ENCODE peak calls at places on chromosomes 5 and 9, in nine cellular contexts. One of them, this sample, is unnamed.

GRCh38 chr9:133421615-133422542 is at the start of gene ADAMTS13:
- DNase-seq in ovary: no peak
- DNase-seq in mucosa of descending colon: no peak
- DNase-seq in H1: no peak
- DNase-seq in A549: peak; percentile 58
- DNase-seq in uterus: no peak
- DNase-seq in neural progenitor cell: peak; percentile 32
- DNase-seq in prostate gland: no peak
- DNase-seq in activated B cell treated with CpG ODN at 0.5 μM for 24 hours: no peak
- DNase-seq in this sample: peak; percentile 79

GRCh38 chr9:131423171-131423581 is 29.3 kb downstream of the PRRC2B start:
- DNase-seq in mucosa of descending colon: peak; percentile 71
- DNase-seq in A549: peak; percentile 58
- DNase-seq in ovary: peak; percentile 62
- DNase-seq in neural progenitor cell: peak; percentile 57
- DNase-seq in prostate gland: peak; percentile 62
- DNase-seq in H1: peak; percentile 53
- DNase-seq in uterus: peak; percentile 52
- DNase-seq in activated B cell treated with CpG ODN at 0.5 μM for 24 hours: peak; percentile 24
- DNase-seq in this sample: peak; percentile 42

GRCh38 chr9:107190031-107190935 is 92.8 kb upstream of the RAD23B start:
- DNase-seq in H1: no peak
- DNase-seq in activated B cell treated with CpG ODN at 0.5 μM for 24 hours: no peak
- DNase-seq in A549: no peak
- DNase-seq in prostate gland: no peak
- DNase-seq in ovary: no peak
- DNase-seq in neural progenitor cell: no peak
- DNase-seq in uterus: no peak
- DNase-seq in mucosa of descending colon: no peak
- DNase-seq in this sample: no peak

GRCh38 chr9:2677927-2678889 is 39.1 kb upstream of the KCNV2 start:
- DNase-seq in prostate gland: peak; percentile 67
- DNase-seq in neural progenitor cell: no peak
- DNase-seq in mucosa of descending colon: no peak
- DNase-seq in A549: no peak
- DNase-seq in ovary: no peak
- DNase-seq in uterus: no peak
- DNase-seq in activated B cell treated with CpG ODN at 0.5 μM for 24 hours: no peak
- DNase-seq in H1: no peak
- DNase-seq in this sample: no peak

GRCh38 chr9:125965421-125965820 is 218.2 kb downstream of the PBX3 start:
- DNase-seq in mucosa of descending colon: no peak
- DNase-seq in neural progenitor cell: no peak
- DNase-seq in A549: no peak
- DNase-seq in H1: no peak
- DNase-seq in ovary: no peak
- DNase-seq in uterus: no peak
- DNase-seq in activated B cell treated with CpG ODN at 0.5 μM for 24 hours: no peak
- DNase-seq in prostate gland: no peak
- DNase-seq in this sample: no peak

GRCh38 chr9:21966140-21966851 is 27.9 kb downstream of the CDKN2A start:
- DNase-seq in mucosa of descending colon: no peak
- DNase-seq in uterus: no peak
- DNase-seq in H1: no peak
- DNase-seq in ovary: no peak
- DNase-seq in A549: no peak
- DNase-seq in activated B cell treated with CpG ODN at 0.5 μM for 24 hours: no peak
- DNase-seq in prostate gland: no peak
- DNase-seq in neural progenitor cell: peak; percentile 14
- DNase-seq in this sample: no peak

GRCh38 chr9:128127568-128127989 is at the start of gene PTGES2:
- DNase-seq in H1: no peak
- DNase-seq in neural progenitor cell: peak; percentile 89
- DNase-seq in mucosa of descending colon: peak; percentile 89
- DNase-seq in activated B cell treated with CpG ODN at 0.5 μM for 24 hours: peak; percentile 86
- DNase-seq in A549: peak; percentile 64
- DNase-seq in ovary: peak; percentile 85
- DNase-seq in prostate gland: peak; percentile 69
- DNase-seq in uterus: peak; percentile 84
- DNase-seq in this sample: peak; percentile 86

GRCh38 chr5:1343931-1344901 is 683 bp downstream of the CLPTM1L start:
- DNase-seq in H1: no peak
- DNase-seq in mucosa of descending colon: no peak
- DNase-seq in A549: no peak
- DNase-seq in uterus: peak; percentile 31
- DNase-seq in activated B cell treated with CpG ODN at 0.5 μM for 24 hours: no peak
- DNase-seq in neural progenitor cell: peak; percentile 39
- DNase-seq in prostate gland: no peak
- DNase-seq in ovary: no peak
- DNase-seq in this sample: peak; percentile 47

GRCh38 chr9:16154570-16155078 is 601.8 kb downstream of the CCDC171 start:
- DNase-seq in activated B cell treated with CpG ODN at 0.5 μM for 24 hours: no peak
- DNase-seq in prostate gland: peak; percentile 30
- DNase-seq in H1: peak; percentile 36
- DNase-seq in uterus: no peak
- DNase-seq in A549: no peak
- DNase-seq in ovary: peak; percentile 52
- DNase-seq in mucosa of descending colon: peak; percentile 58
- DNase-seq in neural progenitor cell: peak; percentile 84
- DNase-seq in this sample: no peak

GRCh38 chr5:135371738-135372232 is 27.2 kb downstream of the MACROH2A1 start:
- DNase-seq in prostate gland: no peak
- DNase-seq in A549: no peak
- DNase-seq in activated B cell treated with CpG ODN at 0.5 μM for 24 hours: no peak
- DNase-seq in uterus: no peak
- DNase-seq in ovary: no peak
- DNase-seq in H1: no peak
- DNase-seq in mucosa of descending colon: no peak
- DNase-seq in neural progenitor cell: no peak
- DNase-seq in this sample: no peak

GRCh38 chr9:97666907-97667686 is 30.0 kb downstream of the XPA start:
- DNase-seq in neural progenitor cell: no peak
- DNase-seq in activated B cell treated with CpG ODN at 0.5 μM for 24 hours: no peak
- DNase-seq in A549: no peak
- DNase-seq in prostate gland: no peak
- DNase-seq in H1: no peak
- DNase-seq in uterus: no peak
- DNase-seq in mucosa of descending colon: no peak
- DNase-seq in ovary: no peak
- DNase-seq in this sample: no peak

GRCh38 chr5:140362875-140363630 is 3.1 kb downstream of the SLC4A9 start:
- DNase-seq in prostate gland: peak; percentile 61
- DNase-seq in activated B cell treated with CpG ODN at 0.5 μM for 24 hours: peak; percentile 70
- DNase-seq in uterus: peak; percentile 72
- DNase-seq in A549: peak; percentile 88
- DNase-seq in neural progenitor cell: peak; percentile 88
- DNase-seq in mucosa of descending colon: peak; percentile 84
- DNase-seq in H1: no peak
- DNase-seq in ovary: peak; percentile 78
- DNase-seq in this sample: peak; percentile 83

GRCh38 chr9:101362450-101362849 is 22.4 kb downstream of the BAAT start:
- DNase-seq in A549: no peak
- DNase-seq in H1: no peak
- DNase-seq in uterus: no peak
- DNase-seq in mucosa of descending colon: no peak
- DNase-seq in ovary: no peak
- DNase-seq in prostate gland: no peak
- DNase-seq in activated B cell treated with CpG ODN at 0.5 μM for 24 hours: no peak
- DNase-seq in neural progenitor cell: no peak
- DNase-seq in this sample: no peak

GRCh38 chr5:39013938-39014337 is 60.3 kb downstream of the RICTOR start:
- DNase-seq in H1: no peak
- DNase-seq in mucosa of descending colon: no peak
- DNase-seq in ovary: no peak
- DNase-seq in activated B cell treated with CpG ODN at 0.5 μM for 24 hours: no peak
- DNase-seq in A549: no peak
- DNase-seq in neural progenitor cell: no peak
- DNase-seq in uterus: no peak
- DNase-seq in prostate gland: no peak
- DNase-seq in this sample: no peak

GRCh38 chr5:42496397-42497156 is 73.3 kb downstream of the GHR start:
- DNase-seq in neural progenitor cell: no peak
- DNase-seq in H1: no peak
- DNase-seq in mucosa of descending colon: no peak
- DNase-seq in ovary: no peak
- DNase-seq in activated B cell treated with CpG ODN at 0.5 μM for 24 hours: no peak
- DNase-seq in uterus: no peak
- DNase-seq in A549: no peak
- DNase-seq in prostate gland: no peak
- DNase-seq in this sample: no peak

GRCh38 chr9:69027355-69028097 is 8.0 kb upstream of the FXN start:
- DNase-seq in A549: peak; percentile 47
- DNase-seq in uterus: no peak
- DNase-seq in activated B cell treated with CpG ODN at 0.5 μM for 24 hours: no peak
- DNase-seq in H1: no peak
- DNase-seq in ovary: no peak
- DNase-seq in mucosa of descending colon: no peak
- DNase-seq in prostate gland: peak; percentile 23
- DNase-seq in neural progenitor cell: peak; percentile 71
- DNase-seq in this sample: peak; percentile 73

GRCh38 chr9:98860871-98861293 is 53.4 kb downstream of the GALNT12 start:
- DNase-seq in neural progenitor cell: peak; percentile 54
- DNase-seq in ovary: peak; percentile 45
- DNase-seq in uterus: peak; percentile 64
- DNase-seq in activated B cell treated with CpG ODN at 0.5 μM for 24 hours: no peak
- DNase-seq in A549: peak; percentile 21
- DNase-seq in H1: no peak
- DNase-seq in mucosa of descending colon: no peak
- DNase-seq in prostate gland: no peak
- DNase-seq in this sample: no peak
- TF ChIP-seq CTCF in neural progenitor cell: peak; percentile 44
- TF ChIP-seq CTCF in ovary: peak; percentile 52
- TF ChIP-seq CTCF in uterus: peak; percentile 75
- TF ChIP-seq CTCF in activated B cell treated with CpG ODN at 0.5 μM for 24 hours: no peak
- TF ChIP-seq CTCF in A549: peak; percentile 21
- TF ChIP-seq CTCF in H1: peak; percentile 20
- TF ChIP-seq CTCF in mucosa of descending colon: no peak
- TF ChIP-seq CTCF in prostate gland: no peak
- TF ChIP-seq CTCF in this sample: no peak

DNA sequence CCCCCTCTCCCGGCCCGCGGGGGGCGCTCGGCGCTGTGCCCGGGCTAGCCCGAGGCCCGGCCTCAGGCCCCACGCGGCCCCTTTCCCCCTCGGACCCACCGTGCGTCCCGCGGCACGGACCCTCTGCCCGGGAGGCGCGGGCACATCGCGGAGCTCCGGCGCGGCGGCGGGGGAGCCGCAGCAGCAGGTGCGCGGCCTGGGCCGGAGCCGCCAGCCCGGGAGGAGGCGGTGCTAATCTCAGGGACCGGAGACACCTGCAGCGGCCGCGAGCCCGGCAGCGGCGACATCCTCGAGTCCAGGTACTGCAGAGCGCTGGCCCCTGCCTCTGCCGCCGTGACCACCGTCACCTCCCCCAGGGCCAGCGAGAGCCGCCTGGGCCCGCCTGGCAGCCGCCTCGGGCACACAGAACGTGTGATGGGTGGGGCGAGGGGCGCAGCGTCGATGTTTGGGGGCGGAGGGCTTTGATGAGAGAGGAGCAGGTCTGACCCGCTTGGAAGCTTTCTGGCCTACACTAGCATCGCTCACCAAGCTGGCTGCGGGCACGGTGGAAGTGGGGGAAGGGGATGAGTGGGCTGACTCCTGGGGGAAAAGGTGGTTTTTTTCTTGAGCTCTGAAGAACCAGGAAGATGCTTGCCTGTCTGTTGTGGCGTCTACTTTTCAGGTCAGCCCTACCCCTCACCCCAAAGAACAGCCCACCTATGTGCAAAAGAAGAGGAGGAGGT is 524 bp downstream of the CYFIP2 start:
- DNase-seq in H1: no peak
- DNase-seq in uterus: peak; percentile 14
- DNase-seq in A549: peak; percentile 35
- DNase-seq in neural progenitor cell: peak; percentile 78
- DNase-seq in activated B cell treated with CpG ODN at 0.5 μM for 24 hours: peak; percentile 61
- DNase-seq in prostate gland: no peak
- DNase-seq in ovary: peak; percentile 24
- DNase-seq in mucosa of descending colon: peak; percentile 79
- DNase-seq in this sample: peak; percentile 72
- TF ChIP-seq CTCF in H1: no peak
- TF ChIP-seq CTCF in uterus: no peak
- TF ChIP-seq CTCF in A549: peak; percentile 52
- TF ChIP-seq CTCF in neural progenitor cell: peak; percentile 28
- TF ChIP-seq CTCF in activated B cell treated with CpG ODN at 0.5 μM for 24 hours: no peak
- TF ChIP-seq CTCF in prostate gland: no peak
- TF ChIP-seq CTCF in ovary: no peak
- TF ChIP-seq CTCF in mucosa of descending colon: no peak
- TF ChIP-seq CTCF in this sample: peak; percentile 31

GRCh38 chr5:168875839-168876238 is 296.7 kb upstream of the PANK3 start:
- DNase-seq in H1: no peak
- DNase-seq in neural progenitor cell: no peak
- DNase-seq in activated B cell treated with CpG ODN at 0.5 μM for 24 hours: no peak
- DNase-seq in ovary: no peak
- DNase-seq in prostate gland: no peak
- DNase-seq in mucosa of descending colon: no peak
- DNase-seq in uterus: no peak
- DNase-seq in A549: no peak
- DNase-seq in this sample: no peak

GRCh38 chr5:168869615-168870227 is 290.6 kb upstream of the PANK3 start:
- DNase-seq in neural progenitor cell: no peak
- DNase-seq in uterus: no peak
- DNase-seq in A549: no peak
- DNase-seq in mucosa of descending colon: no peak
- DNase-seq in activated B cell treated with CpG ODN at 0.5 μM for 24 hours: no peak
- DNase-seq in prostate gland: no peak
- DNase-seq in H1: no peak
- DNase-seq in ovary: no peak
- DNase-seq in this sample: no peak

GRCh38 chr5:168870914-168871313 is 291.7 kb upstream of the PANK3 start:
- DNase-seq in ovary: no peak
- DNase-seq in mucosa of descending colon: no peak
- DNase-seq in activated B cell treated with CpG ODN at 0.5 μM for 24 hours: no peak
- DNase-seq in A549: no peak
- DNase-seq in prostate gland: no peak
- DNase-seq in H1: no peak
- DNase-seq in uterus: no peak
- DNase-seq in neural progenitor cell: no peak
- DNase-seq in this sample: no peak

GRCh38 chr5:168874713-168875380 is 295.7 kb upstream of the PANK3 start:
- DNase-seq in activated B cell treated with CpG ODN at 0.5 μM for 24 hours: no peak
- DNase-seq in mucosa of descending colon: no peak
- DNase-seq in neural progenitor cell: peak; percentile 59
- DNase-seq in prostate gland: no peak
- DNase-seq in A549: no peak
- DNase-seq in uterus: no peak
- DNase-seq in ovary: no peak
- DNase-seq in H1: peak; percentile 23
- DNase-seq in this sample: no peak

GRCh38 chr5:168872246-168872645 is 293.1 kb upstream of the PANK3 start:
- DNase-seq in ovary: no peak
- DNase-seq in H1: no peak
- DNase-seq in activated B cell treated with CpG ODN at 0.5 μM for 24 hours: no peak
- DNase-seq in mucosa of descending colon: no peak
- DNase-seq in uterus: no peak
- DNase-seq in neural progenitor cell: no peak
- DNase-seq in A549: no peak
- DNase-seq in prostate gland: no peak
- DNase-seq in this sample: no peak
- TF ChIP-seq CTCF in ovary: no peak
- TF ChIP-seq CTCF in H1: no peak
- TF ChIP-seq CTCF in activated B cell treated with CpG ODN at 0.5 μM for 24 hours: no peak
- TF ChIP-seq CTCF in mucosa of descending colon: no peak
- TF ChIP-seq CTCF in uterus: no peak
- TF ChIP-seq CTCF in neural progenitor cell: no peak
- TF ChIP-seq CTCF in A549: no peak
- TF ChIP-seq CTCF in prostate gland: no peak
- TF ChIP-seq CTCF in this sample: no peak

GRCh38 chr5:178069909-178070308 is 43.4 kb upstream of the N4BP3 start:
- DNase-seq in H1: no peak
- DNase-seq in prostate gland: peak; percentile 34
- DNase-seq in activated B cell treated with CpG ODN at 0.5 μM for 24 hours: peak; percentile 24
- DNase-seq in uterus: no peak
- DNase-seq in A549: peak; percentile 36
- DNase-seq in ovary: no peak
- DNase-seq in neural progenitor cell: peak; percentile 63
- DNase-seq in mucosa of descending colon: no peak
- DNase-seq in this sample: no peak
- TF ChIP-seq CTCF in H1: peak; percentile 90
- TF ChIP-seq CTCF in prostate gland: no peak
- TF ChIP-seq CTCF in activated B cell treated with CpG ODN at 0.5 μM for 24 hours: no peak
- TF ChIP-seq CTCF in uterus: no peak
- TF ChIP-seq CTCF in A549: peak; percentile 18
- TF ChIP-seq CTCF in ovary: no peak
- TF ChIP-seq CTCF in neural progenitor cell: peak; percentile 58
- TF ChIP-seq CTCF in mucosa of descending colon: no peak
- TF ChIP-seq CTCF in this sample: peak; percentile 6